ENCODE peak calls at places on chromosomes 13 and 19, in six cellular contexts. M is psoas muscle; O is cardiac muscle cell; L is CD4-positive, CD25-positive, alpha-beta regulatory T cell; Z is left ventricle myocardium inferior; A is esophagus muscularis mucosa. S is an unnamed sample.

GRCh38 chr13:53017433-53017970 is 11.1 kb upstream of the OLFM4 start:
- DNase-seq in M (peak; percentile 36), O (no peak), L (no peak), Z (no peak), A (no peak), S (no peak)

GRCh38 chr19:56119585-56119978 is 1.5 kb downstream of the ZNF787 start:
- DNase-seq in M (peak; percentile 78), O (no peak), L (no peak), Z (no peak), A (no peak), S (no peak)

GRCh38 chr19:6610934-6611370 is 20.0 kb upstream of the CD70 start:
- DNase-seq in M (no peak), O (no peak), L (no peak), Z (no peak), A (no peak), S (no peak)

GRCh38 chr19:5880604-5881078 is 10.3 kb upstream of the FUT5 start:
- DNase-seq in M (peak; percentile 68), O (peak; percentile 92), L (no peak), Z (peak; percentile 78), A (peak; percentile 95), S (no peak)

GRCh38 chr19:5959260-5960004 is 18.5 kb downstream of the RANBP3 start:
- DNase-seq in M (no peak), O (no peak), L (no peak), Z (no peak), A (no peak), S (no peak)

GRCh38 chr13:108947551-108948030 is 318.2 kb downstream of the MYO16 start:
- DNase-seq in M (no peak), O (no peak), L (no peak), Z (no peak), A (no peak), S (no peak)

GRCh38 chr13:104198811-104199210 is 1132.6 kb upstream of the SLC10A2 start:
- DNase-seq in M (no peak), O (no peak), L (no peak), Z (no peak), A (no peak), S (no peak)

GRCh38 chr13:87122551-87122950 is 548.6 kb upstream of the SLITRK5 start:
- DNase-seq in M (no peak), O (no peak), L (no peak), Z (no peak), A (no peak), S (no peak)

GRCh38 chr19:35144600-35145436 is 1.8 kb downstream of the FXYD7 start:
- DNase-seq in M (no peak), O (peak; percentile 58), L (no peak), Z (no peak), A (no peak), S (no peak)

GRCh38 chr19:6476155-6476895 is 5.3 kb downstream of the DENND1C start:
- DNase-seq in M (peak; percentile 71), O (peak; percentile 100), L (peak; percentile 60), Z (peak; percentile 33), A (no peak), S (no peak)

GRCh38 chr19:8935460-8935859 is 74.7 kb downstream of the MUC16 start:
- DNase-seq in M (no peak), O (no peak), L (no peak), Z (no peak), A (no peak), S (no peak)

GRCh38 chr19:1446713-1447564 is 3.0 kb upstream of the APC2 start:
- DNase-seq in M (no peak), O (peak; percentile 71), L (no peak), Z (no peak), A (no peak), S (no peak)

DNA sequence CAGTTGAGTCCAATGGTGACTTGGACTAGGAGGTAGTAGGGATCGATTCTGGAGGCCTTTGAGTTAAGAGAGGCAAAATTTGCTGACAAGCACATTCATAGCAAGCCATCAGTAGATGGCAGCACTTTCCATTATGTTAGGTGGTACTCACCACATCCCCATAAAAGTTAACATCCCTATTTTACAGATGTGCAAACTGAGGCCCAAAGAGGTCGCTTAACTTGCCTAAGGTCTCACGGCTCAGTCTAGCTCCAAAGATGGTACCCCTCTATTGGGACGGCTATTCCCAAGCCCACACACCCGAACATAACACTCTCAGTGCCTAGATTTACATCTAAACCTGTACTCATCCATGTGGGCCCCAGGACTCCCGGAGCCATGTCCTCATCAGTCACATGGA is 21.5 kb upstream of the FOSB start:
- DNase-seq in M (no peak), O (no peak), L (no peak), Z (no peak), A (no peak), S (no peak)
- H3K4me1 ChIP-seq in M (peaks cover 18% of the 10 kb centered on the region), O (peaks cover 4% of the 10 kb centered on the region), L (peaks cover 47% of the 10 kb centered on the region), Z (peaks cover 49% of the 10 kb centered on the region), A (peaks cover 53% of the 10 kb centered on the region), S (peaks cover 67% of the 10 kb centered on the region)

GRCh38 chr13:45615501-45616101 is at the start of gene ERICH6B:
- DNase-seq in M (no peak), O (peak; percentile 70), L (no peak), Z (peak; percentile 19), A (no peak), S (no peak)
- H3K27me3 ChIP-seq in M (peaks cover 8% of the 10 kb centered on the region), O (peaks cover 2% of the 10 kb centered on the region), L (peaks cover 26% of the 10 kb centered on the region), Z (peaks cover 90% of the 10 kb centered on the region), A (no peaks in the 10 kb centered on the region), S (no peaks in the 10 kb centered on the region)

GRCh38 chr13:50016421-50016820 is 1.2 kb downstream of the KCNRG start:
- DNase-seq in M (no peak), O (no peak), L (no peak), Z (no peak), A (no peak), S (no peak)
- H3K4me3 ChIP-seq in M (no peak overlapping the region), O (no peak overlapping the region), L (no peak overlapping the region), Z (no peak overlapping the region), A (no peak overlapping the region), S (no peak overlapping the region)

DNA sequence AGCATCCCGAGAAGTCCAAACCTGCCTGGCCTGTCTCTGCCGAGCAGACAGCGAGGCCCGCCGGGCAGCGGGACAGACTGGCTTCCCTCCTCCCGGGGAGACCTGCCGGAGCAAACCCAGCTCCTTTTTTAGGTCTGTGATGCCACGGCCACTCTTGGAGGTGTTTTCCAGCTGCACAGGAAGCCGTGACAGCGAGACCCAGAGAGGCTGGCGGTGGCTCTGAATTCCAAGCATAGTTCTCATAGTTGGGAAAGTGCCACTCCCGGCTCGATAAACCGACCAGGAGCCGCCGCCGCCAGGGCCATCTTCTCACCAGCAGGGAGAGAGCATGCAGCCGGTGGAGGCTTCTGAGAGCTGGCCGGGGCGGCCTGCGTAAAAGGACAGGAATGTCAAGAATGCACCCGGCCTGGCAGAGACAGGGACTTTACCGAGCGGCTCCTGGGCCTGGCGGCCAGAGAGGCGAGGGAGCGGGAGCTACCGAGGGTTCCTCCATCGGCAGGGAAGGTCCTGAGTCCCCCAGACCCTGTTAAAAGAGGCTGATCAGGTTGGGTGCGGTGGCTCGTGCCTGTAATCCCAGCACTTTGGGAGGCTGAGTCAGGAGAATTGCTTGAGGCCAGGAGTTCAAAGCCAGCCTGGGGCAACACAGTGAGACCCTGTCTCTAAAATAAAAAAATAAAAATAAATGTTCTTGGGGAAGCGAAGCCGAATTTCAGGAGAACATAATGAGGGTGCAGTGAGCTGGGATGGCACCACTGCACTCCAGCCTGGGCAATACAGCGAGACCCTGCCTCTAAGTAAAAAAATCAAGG is 64.9 kb downstream of the GADD45B start:
- DNase-seq in M (peak; percentile 95), O (peak; percentile 97), L (no peak), Z (peak; percentile 93), A (peak; percentile 97), S (no peak)
- H3K4me1 ChIP-seq in M (peaks cover 54% of the 10 kb centered on the region), O (peaks cover 30% of the 10 kb centered on the region), L (peaks cover 15% of the 10 kb centered on the region), Z (peaks cover 59% of the 10 kb centered on the region), A (peaks cover 64% of the 10 kb centered on the region), S (peaks cover 57% of the 10 kb centered on the region)

DNA sequence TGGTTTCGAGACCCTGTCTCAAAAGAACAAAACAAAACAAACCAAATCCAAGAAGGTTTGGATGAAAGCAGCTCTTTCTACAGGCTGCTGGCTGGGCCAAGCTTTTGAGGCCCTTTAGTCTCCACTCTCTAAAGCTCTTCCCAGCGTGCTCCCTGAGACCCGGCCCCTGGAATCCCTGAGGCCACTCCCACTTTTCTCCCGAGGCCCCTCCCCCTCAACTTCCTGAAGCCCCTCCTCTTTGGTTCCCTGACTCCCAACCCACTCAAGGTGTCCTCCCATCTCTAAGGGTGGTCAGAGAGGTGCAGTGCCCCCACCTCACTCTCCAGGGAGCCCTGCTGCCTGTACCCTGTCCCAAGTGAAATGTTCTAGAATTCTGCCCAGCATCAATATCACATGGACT is 10.6 kb downstream of the ERICH6B start:
- DNase-seq in M (no peak), O (no peak), L (no peak), Z (no peak), A (no peak), S (no peak)
- H3K27me3 ChIP-seq in M (no peaks in the 10 kb centered on the region), O (peaks cover 1% of the 10 kb centered on the region), L (peaks cover 5% of the 10 kb centered on the region), Z (peaks cover 45% of the 10 kb centered on the region), A (no peaks in the 10 kb centered on the region), S (no peaks in the 10 kb centered on the region)